ENCODE peak calls at places on chromosomes 7 and 10, in nine cellular contexts. One of them, this sample, is unnamed.

GRCh38 chr10:80412521-80412920 is 4.2 kb downstream of the PRXL2A start:
- DNase-seq in foreskin keratinocyte: no peak
- DNase-seq in epithelial cell of esophagus: no peak
- DNase-seq in astrocyte of the spinal cord: no peak
- DNase-seq in activated CD4-positive, alpha-beta memory T cell treated with anti-CD3 and anti-CD28 coated beads for 36 hours: no peak
- DNase-seq in activated T-cell treated with anti-CD3 and anti-CD28 coated beads for 1 hour: no peak
- DNase-seq in thoracic aorta: no peak
- DNase-seq in stimulated activated CD8-positive, alpha-beta memory T cell treated with anti-CD3 and anti-CD28 coated beads, Interleukin-12 subunit alpha, Interleukin-12 subunit beta, amount 100 ng/mL, for 1 hour: no peak
- DNase-seq in RPMI8226: no peak
- DNase-seq in this sample: no peak

GRCh38 chr7:157425137-157425731 is 88.4 kb downstream of the DNAJB6 start:
- DNase-seq in foreskin keratinocyte: no peak
- DNase-seq in epithelial cell of esophagus: no peak
- DNase-seq in astrocyte of the spinal cord: no peak
- DNase-seq in activated CD4-positive, alpha-beta memory T cell treated with anti-CD3 and anti-CD28 coated beads for 36 hours: no peak
- DNase-seq in activated T-cell treated with anti-CD3 and anti-CD28 coated beads for 1 hour: no peak
- DNase-seq in thoracic aorta: no peak
- DNase-seq in stimulated activated CD8-positive, alpha-beta memory T cell treated with anti-CD3 and anti-CD28 coated beads, Interleukin-12 subunit alpha, Interleukin-12 subunit beta, amount 100 ng/mL, for 1 hour: no peak
- DNase-seq in RPMI8226: no peak
- DNase-seq in this sample: no peak

GRCh38 chr7:29315302-29316270 is 121.0 kb downstream of the CHN2 start:
- DNase-seq in foreskin keratinocyte: no peak
- DNase-seq in epithelial cell of esophagus: no peak
- DNase-seq in astrocyte of the spinal cord: no peak
- DNase-seq in activated CD4-positive, alpha-beta memory T cell treated with anti-CD3 and anti-CD28 coated beads for 36 hours: no peak
- DNase-seq in activated T-cell treated with anti-CD3 and anti-CD28 coated beads for 1 hour: no peak
- DNase-seq in thoracic aorta: no peak
- DNase-seq in stimulated activated CD8-positive, alpha-beta memory T cell treated with anti-CD3 and anti-CD28 coated beads, Interleukin-12 subunit alpha, Interleukin-12 subunit beta, amount 100 ng/mL, for 1 hour: no peak
- DNase-seq in RPMI8226: no peak
- DNase-seq in this sample: no peak

GRCh38 chr7:1466524-1467271 is 7.4 kb upstream of the MICALL2 start:
- DNase-seq in foreskin keratinocyte: no peak
- DNase-seq in epithelial cell of esophagus: no peak
- DNase-seq in astrocyte of the spinal cord: peak
- DNase-seq in activated CD4-positive, alpha-beta memory T cell treated with anti-CD3 and anti-CD28 coated beads for 36 hours: no peak
- DNase-seq in activated T-cell treated with anti-CD3 and anti-CD28 coated beads for 1 hour: no peak
- DNase-seq in thoracic aorta: peak
- DNase-seq in stimulated activated CD8-positive, alpha-beta memory T cell treated with anti-CD3 and anti-CD28 coated beads, Interleukin-12 subunit alpha, Interleukin-12 subunit beta, amount 100 ng/mL, for 1 hour: no peak
- DNase-seq in RPMI8226: peak
- DNase-seq in this sample: no peak

GRCh38 chr7:57403601-57404342 is 46.2 kb upstream of the ZNF716 start:
- DNase-seq in foreskin keratinocyte: no peak
- DNase-seq in epithelial cell of esophagus: no peak
- DNase-seq in astrocyte of the spinal cord: no peak
- DNase-seq in activated CD4-positive, alpha-beta memory T cell treated with anti-CD3 and anti-CD28 coated beads for 36 hours: no peak
- DNase-seq in activated T-cell treated with anti-CD3 and anti-CD28 coated beads for 1 hour: no peak
- DNase-seq in thoracic aorta: no peak
- DNase-seq in stimulated activated CD8-positive, alpha-beta memory T cell treated with anti-CD3 and anti-CD28 coated beads, Interleukin-12 subunit alpha, Interleukin-12 subunit beta, amount 100 ng/mL, for 1 hour: no peak
- DNase-seq in RPMI8226: peak
- DNase-seq in this sample: no peak

GRCh38 chr7:17633099-17633498 is 307.2 kb downstream of the SNX13 start:
- DNase-seq in foreskin keratinocyte: no peak
- DNase-seq in epithelial cell of esophagus: peak
- DNase-seq in astrocyte of the spinal cord: peak
- DNase-seq in activated CD4-positive, alpha-beta memory T cell treated with anti-CD3 and anti-CD28 coated beads for 36 hours: no peak
- DNase-seq in activated T-cell treated with anti-CD3 and anti-CD28 coated beads for 1 hour: no peak
- DNase-seq in thoracic aorta: no peak
- DNase-seq in stimulated activated CD8-positive, alpha-beta memory T cell treated with anti-CD3 and anti-CD28 coated beads, Interleukin-12 subunit alpha, Interleukin-12 subunit beta, amount 100 ng/mL, for 1 hour: no peak
- DNase-seq in RPMI8226: no peak
- DNase-seq in this sample: peak

GRCh38 chr7:4683043-4683883 is 1.2 kb downstream of the FOXK1 start:
- DNase-seq in foreskin keratinocyte: no peak
- DNase-seq in epithelial cell of esophagus: peak
- DNase-seq in astrocyte of the spinal cord: no peak
- DNase-seq in activated CD4-positive, alpha-beta memory T cell treated with anti-CD3 and anti-CD28 coated beads for 36 hours: peak
- DNase-seq in activated T-cell treated with anti-CD3 and anti-CD28 coated beads for 1 hour: no peak
- DNase-seq in thoracic aorta: no peak
- DNase-seq in stimulated activated CD8-positive, alpha-beta memory T cell treated with anti-CD3 and anti-CD28 coated beads, Interleukin-12 subunit alpha, Interleukin-12 subunit beta, amount 100 ng/mL, for 1 hour: no peak
- DNase-seq in RPMI8226: peak
- DNase-seq in this sample: no peak

GRCh38 chr10:13395540-13395939 is 47.4 kb upstream of the SEPHS1 start:
- DNase-seq in foreskin keratinocyte: no peak
- DNase-seq in epithelial cell of esophagus: no peak
- DNase-seq in astrocyte of the spinal cord: no peak
- DNase-seq in activated CD4-positive, alpha-beta memory T cell treated with anti-CD3 and anti-CD28 coated beads for 36 hours: no peak
- DNase-seq in activated T-cell treated with anti-CD3 and anti-CD28 coated beads for 1 hour: no peak
- DNase-seq in thoracic aorta: no peak
- DNase-seq in stimulated activated CD8-positive, alpha-beta memory T cell treated with anti-CD3 and anti-CD28 coated beads, Interleukin-12 subunit alpha, Interleukin-12 subunit beta, amount 100 ng/mL, for 1 hour: no peak
- DNase-seq in RPMI8226: no peak
- DNase-seq in this sample: no peak

GRCh38 chr7:69256634-69257081 is 341.6 kb upstream of the AUTS2 start:
- DNase-seq in foreskin keratinocyte: no peak
- DNase-seq in epithelial cell of esophagus: no peak
- DNase-seq in astrocyte of the spinal cord: no peak
- DNase-seq in activated CD4-positive, alpha-beta memory T cell treated with anti-CD3 and anti-CD28 coated beads for 36 hours: no peak
- DNase-seq in activated T-cell treated with anti-CD3 and anti-CD28 coated beads for 1 hour: no peak
- DNase-seq in thoracic aorta: peak
- DNase-seq in stimulated activated CD8-positive, alpha-beta memory T cell treated with anti-CD3 and anti-CD28 coated beads, Interleukin-12 subunit alpha, Interleukin-12 subunit beta, amount 100 ng/mL, for 1 hour: no peak
- DNase-seq in RPMI8226: peak
- DNase-seq in this sample: no peak

GRCh38 chr10:62327897-62328296 is 46.3 kb upstream of the ZNF365 start:
- DNase-seq in foreskin keratinocyte: no peak
- DNase-seq in epithelial cell of esophagus: no peak
- DNase-seq in astrocyte of the spinal cord: no peak
- DNase-seq in activated CD4-positive, alpha-beta memory T cell treated with anti-CD3 and anti-CD28 coated beads for 36 hours: no peak
- DNase-seq in activated T-cell treated with anti-CD3 and anti-CD28 coated beads for 1 hour: no peak
- DNase-seq in thoracic aorta: no peak
- DNase-seq in stimulated activated CD8-positive, alpha-beta memory T cell treated with anti-CD3 and anti-CD28 coated beads, Interleukin-12 subunit alpha, Interleukin-12 subunit beta, amount 100 ng/mL, for 1 hour: no peak
- DNase-seq in RPMI8226: no peak
- DNase-seq in this sample: no peak

GRCh38 chr7:107164092-107164491 is 4.7 kb upstream of the HBP1 start:
- DNase-seq in foreskin keratinocyte: no peak
- DNase-seq in epithelial cell of esophagus: no peak
- DNase-seq in astrocyte of the spinal cord: no peak
- DNase-seq in activated CD4-positive, alpha-beta memory T cell treated with anti-CD3 and anti-CD28 coated beads for 36 hours: no peak
- DNase-seq in activated T-cell treated with anti-CD3 and anti-CD28 coated beads for 1 hour: no peak
- DNase-seq in thoracic aorta: no peak
- DNase-seq in stimulated activated CD8-positive, alpha-beta memory T cell treated with anti-CD3 and anti-CD28 coated beads, Interleukin-12 subunit alpha, Interleukin-12 subunit beta, amount 100 ng/mL, for 1 hour: no peak
- DNase-seq in RPMI8226: no peak
- DNase-seq in this sample: no peak

GRCh38 chr7:158120751-158121150 is 466.9 kb downstream of the PTPRN2 start:
- DNase-seq in foreskin keratinocyte: no peak
- DNase-seq in epithelial cell of esophagus: no peak
- DNase-seq in astrocyte of the spinal cord: no peak
- DNase-seq in activated CD4-positive, alpha-beta memory T cell treated with anti-CD3 and anti-CD28 coated beads for 36 hours: no peak
- DNase-seq in activated T-cell treated with anti-CD3 and anti-CD28 coated beads for 1 hour: no peak
- DNase-seq in thoracic aorta: no peak
- DNase-seq in stimulated activated CD8-positive, alpha-beta memory T cell treated with anti-CD3 and anti-CD28 coated beads, Interleukin-12 subunit alpha, Interleukin-12 subunit beta, amount 100 ng/mL, for 1 hour: no peak
- DNase-seq in RPMI8226: no peak
- DNase-seq in this sample: no peak

GRCh38 chr7:31890198-31890597 is 180.0 kb downstream of the PDE1C start:
- DNase-seq in foreskin keratinocyte: peak
- DNase-seq in epithelial cell of esophagus: peak
- DNase-seq in astrocyte of the spinal cord: no peak
- DNase-seq in activated CD4-positive, alpha-beta memory T cell treated with anti-CD3 and anti-CD28 coated beads for 36 hours: no peak
- DNase-seq in activated T-cell treated with anti-CD3 and anti-CD28 coated beads for 1 hour: no peak
- DNase-seq in thoracic aorta: no peak
- DNase-seq in stimulated activated CD8-positive, alpha-beta memory T cell treated with anti-CD3 and anti-CD28 coated beads, Interleukin-12 subunit alpha, Interleukin-12 subunit beta, amount 100 ng/mL, for 1 hour: no peak
- DNase-seq in RPMI8226: no peak
- DNase-seq in this sample: no peak

GRCh38 chr7:64312826-64313225 is 935 bp upstream of the ZNF736 start:
- DNase-seq in foreskin keratinocyte: no peak
- DNase-seq in epithelial cell of esophagus: peak
- DNase-seq in astrocyte of the spinal cord: no peak
- DNase-seq in activated CD4-positive, alpha-beta memory T cell treated with anti-CD3 and anti-CD28 coated beads for 36 hours: peak
- DNase-seq in activated T-cell treated with anti-CD3 and anti-CD28 coated beads for 1 hour: no peak
- DNase-seq in thoracic aorta: no peak
- DNase-seq in stimulated activated CD8-positive, alpha-beta memory T cell treated with anti-CD3 and anti-CD28 coated beads, Interleukin-12 subunit alpha, Interleukin-12 subunit beta, amount 100 ng/mL, for 1 hour: no peak
- DNase-seq in RPMI8226: no peak
- DNase-seq in this sample: no peak

GRCh38 chr10:63013755-63014154 is 119.4 kb upstream of the NRBF2 start:
- DNase-seq in foreskin keratinocyte: no peak
- DNase-seq in epithelial cell of esophagus: no peak
- DNase-seq in astrocyte of the spinal cord: no peak
- DNase-seq in activated CD4-positive, alpha-beta memory T cell treated with anti-CD3 and anti-CD28 coated beads for 36 hours: no peak
- DNase-seq in activated T-cell treated with anti-CD3 and anti-CD28 coated beads for 1 hour: no peak
- DNase-seq in thoracic aorta: no peak
- DNase-seq in stimulated activated CD8-positive, alpha-beta memory T cell treated with anti-CD3 and anti-CD28 coated beads, Interleukin-12 subunit alpha, Interleukin-12 subunit beta, amount 100 ng/mL, for 1 hour: no peak
- DNase-seq in RPMI8226: no peak
- DNase-seq in this sample: no peak

GRCh38 chr10:102583435-102584417 is 60.6 kb upstream of the TRIM8 start:
- DNase-seq in foreskin keratinocyte: no peak
- DNase-seq in epithelial cell of esophagus: peak
- DNase-seq in astrocyte of the spinal cord: peak
- DNase-seq in activated CD4-positive, alpha-beta memory T cell treated with anti-CD3 and anti-CD28 coated beads for 36 hours: peak
- DNase-seq in activated T-cell treated with anti-CD3 and anti-CD28 coated beads for 1 hour: peak
- DNase-seq in thoracic aorta: peak
- DNase-seq in stimulated activated CD8-positive, alpha-beta memory T cell treated with anti-CD3 and anti-CD28 coated beads, Interleukin-12 subunit alpha, Interleukin-12 subunit beta, amount 100 ng/mL, for 1 hour: peak
- DNase-seq in RPMI8226: peak
- DNase-seq in this sample: peak

GRCh38 chr7:22442187-22442886 is 57.7 kb downstream of the STEAP1B start:
- DNase-seq in foreskin keratinocyte: no peak
- DNase-seq in epithelial cell of esophagus: no peak
- DNase-seq in astrocyte of the spinal cord: no peak
- DNase-seq in activated CD4-positive, alpha-beta memory T cell treated with anti-CD3 and anti-CD28 coated beads for 36 hours: no peak
- DNase-seq in activated T-cell treated with anti-CD3 and anti-CD28 coated beads for 1 hour: no peak
- DNase-seq in thoracic aorta: no peak
- DNase-seq in stimulated activated CD8-positive, alpha-beta memory T cell treated with anti-CD3 and anti-CD28 coated beads, Interleukin-12 subunit alpha, Interleukin-12 subunit beta, amount 100 ng/mL, for 1 hour: no peak
- DNase-seq in RPMI8226: no peak
- DNase-seq in this sample: no peak

GRCh38 chr7:18315241-18315640 is 180.3 kb upstream of the HDAC9 start:
- DNase-seq in foreskin keratinocyte: no peak
- DNase-seq in epithelial cell of esophagus: peak
- DNase-seq in astrocyte of the spinal cord: no peak
- DNase-seq in activated CD4-positive, alpha-beta memory T cell treated with anti-CD3 and anti-CD28 coated beads for 36 hours: no peak
- DNase-seq in activated T-cell treated with anti-CD3 and anti-CD28 coated beads for 1 hour: no peak
- DNase-seq in thoracic aorta: no peak
- DNase-seq in stimulated activated CD8-positive, alpha-beta memory T cell treated with anti-CD3 and anti-CD28 coated beads, Interleukin-12 subunit alpha, Interleukin-12 subunit beta, amount 100 ng/mL, for 1 hour: no peak
- DNase-seq in RPMI8226: no peak
- DNase-seq in this sample: no peak

GRCh38 chr10:78359641-78360091 is 326.0 kb downstream of the RPS24 start:
- DNase-seq in foreskin keratinocyte: no peak
- DNase-seq in epithelial cell of esophagus: no peak
- DNase-seq in astrocyte of the spinal cord: no peak
- DNase-seq in activated CD4-positive, alpha-beta memory T cell treated with anti-CD3 and anti-CD28 coated beads for 36 hours: no peak
- DNase-seq in activated T-cell treated with anti-CD3 and anti-CD28 coated beads for 1 hour: no peak
- DNase-seq in thoracic aorta: no peak
- DNase-seq in stimulated activated CD8-positive, alpha-beta memory T cell treated with anti-CD3 and anti-CD28 coated beads, Interleukin-12 subunit alpha, Interleukin-12 subunit beta, amount 100 ng/mL, for 1 hour: no peak
- DNase-seq in RPMI8226: no peak
- DNase-seq in this sample: no peak

GRCh38 chr7:151940048-151940845 is 16.0 kb upstream of the GALNTL5 start:
- DNase-seq in foreskin keratinocyte: peak
- DNase-seq in epithelial cell of esophagus: peak
- DNase-seq in astrocyte of the spinal cord: peak
- DNase-seq in activated CD4-positive, alpha-beta memory T cell treated with anti-CD3 and anti-CD28 coated beads for 36 hours: no peak
- DNase-seq in activated T-cell treated with anti-CD3 and anti-CD28 coated beads for 1 hour: no peak
- DNase-seq in thoracic aorta: no peak
- DNase-seq in stimulated activated CD8-positive, alpha-beta memory T cell treated with anti-CD3 and anti-CD28 coated beads, Interleukin-12 subunit alpha, Interleukin-12 subunit beta, amount 100 ng/mL, for 1 hour: no peak
- DNase-seq in RPMI8226: no peak
- DNase-seq in this sample: no peak

GRCh38 chr10:44925811-44926760 is 14.9 kb downstream of the TMEM72 start:
- DNase-seq in foreskin keratinocyte: no peak
- DNase-seq in epithelial cell of esophagus: no peak
- DNase-seq in astrocyte of the spinal cord: no peak
- DNase-seq in activated CD4-positive, alpha-beta memory T cell treated with anti-CD3 and anti-CD28 coated beads for 36 hours: no peak
- DNase-seq in activated T-cell treated with anti-CD3 and anti-CD28 coated beads for 1 hour: no peak
- DNase-seq in thoracic aorta: no peak
- DNase-seq in stimulated activated CD8-positive, alpha-beta memory T cell treated with anti-CD3 and anti-CD28 coated beads, Interleukin-12 subunit alpha, Interleukin-12 subunit beta, amount 100 ng/mL, for 1 hour: no peak
- DNase-seq in RPMI8226: no peak
- DNase-seq in this sample: no peak

GRCh38 chr10:110893559-110894179 is 21.9 kb downstream of the PDCD4 start:
- DNase-seq in foreskin keratinocyte: no peak
- DNase-seq in epithelial cell of esophagus: peak
- DNase-seq in astrocyte of the spinal cord: peak
- DNase-seq in activated CD4-positive, alpha-beta memory T cell treated with anti-CD3 and anti-CD28 coated beads for 36 hours: no peak
- DNase-seq in activated T-cell treated with anti-CD3 and anti-CD28 coated beads for 1 hour: no peak
- DNase-seq in thoracic aorta: no peak
- DNase-seq in stimulated activated CD8-positive, alpha-beta memory T cell treated with anti-CD3 and anti-CD28 coated beads, Interleukin-12 subunit alpha, Interleukin-12 subunit beta, amount 100 ng/mL, for 1 hour: no peak
- DNase-seq in RPMI8226: peak
- DNase-seq in this sample: peak

GRCh38 chr10:98058311-98058710 is 27.9 kb upstream of the CRTAC1 start:
- DNase-seq in foreskin keratinocyte: no peak
- DNase-seq in epithelial cell of esophagus: no peak
- DNase-seq in astrocyte of the spinal cord: no peak
- DNase-seq in activated CD4-positive, alpha-beta memory T cell treated with anti-CD3 and anti-CD28 coated beads for 36 hours: no peak
- DNase-seq in activated T-cell treated with anti-CD3 and anti-CD28 coated beads for 1 hour: no peak
- DNase-seq in thoracic aorta: no peak
- DNase-seq in stimulated activated CD8-positive, alpha-beta memory T cell treated with anti-CD3 and anti-CD28 coated beads, Interleukin-12 subunit alpha, Interleukin-12 subunit beta, amount 100 ng/mL, for 1 hour: no peak
- DNase-seq in RPMI8226: no peak
- DNase-seq in this sample: no peak

GRCh38 chr7:47069385-47070076 is 512.4 kb downstream of the TNS3 start:
- DNase-seq in foreskin keratinocyte: no peak
- DNase-seq in epithelial cell of esophagus: no peak
- DNase-seq in astrocyte of the spinal cord: no peak
- DNase-seq in activated CD4-positive, alpha-beta memory T cell treated with anti-CD3 and anti-CD28 coated beads for 36 hours: no peak
- DNase-seq in activated T-cell treated with anti-CD3 and anti-CD28 coated beads for 1 hour: no peak
- DNase-seq in thoracic aorta: no peak
- DNase-seq in stimulated activated CD8-positive, alpha-beta memory T cell treated with anti-CD3 and anti-CD28 coated beads, Interleukin-12 subunit alpha, Interleukin-12 subunit beta, amount 100 ng/mL, for 1 hour: no peak
- DNase-seq in RPMI8226: no peak
- DNase-seq in this sample: no peak

GRCh38 chr7:93889261-93889660 is 1.3 kb downstream of the TFPI2 start:
- DNase-seq in foreskin keratinocyte: peak
- DNase-seq in epithelial cell of esophagus: peak
- DNase-seq in astrocyte of the spinal cord: peak
- DNase-seq in activated CD4-positive, alpha-beta memory T cell treated with anti-CD3 and anti-CD28 coated beads for 36 hours: no peak
- DNase-seq in activated T-cell treated with anti-CD3 and anti-CD28 coated beads for 1 hour: no peak
- DNase-seq in thoracic aorta: no peak
- DNase-seq in stimulated activated CD8-positive, alpha-beta memory T cell treated with anti-CD3 and anti-CD28 coated beads, Interleukin-12 subunit alpha, Interleukin-12 subunit beta, amount 100 ng/mL, for 1 hour: no peak
- DNase-seq in RPMI8226: no peak
- DNase-seq in this sample: peak

GRCh38 chr10:74006269-74006668 is 8.4 kb downstream of the VCL start:
- DNase-seq in foreskin keratinocyte: no peak
- DNase-seq in epithelial cell of esophagus: no peak
- DNase-seq in astrocyte of the spinal cord: no peak
- DNase-seq in activated CD4-positive, alpha-beta memory T cell treated with anti-CD3 and anti-CD28 coated beads for 36 hours: no peak
- DNase-seq in activated T-cell treated with anti-CD3 and anti-CD28 coated beads for 1 hour: no peak
- DNase-seq in thoracic aorta: no peak
- DNase-seq in stimulated activated CD8-positive, alpha-beta memory T cell treated with anti-CD3 and anti-CD28 coated beads, Interleukin-12 subunit alpha, Interleukin-12 subunit beta, amount 100 ng/mL, for 1 hour: no peak
- DNase-seq in RPMI8226: no peak
- DNase-seq in this sample: no peak

GRCh38 chr7:5704534-5704922 is 76.9 kb downstream of the RNF216 start:
- DNase-seq in foreskin keratinocyte: no peak
- DNase-seq in epithelial cell of esophagus: peak
- DNase-seq in astrocyte of the spinal cord: peak
- DNase-seq in activated CD4-positive, alpha-beta memory T cell treated with anti-CD3 and anti-CD28 coated beads for 36 hours: peak
- DNase-seq in activated T-cell treated with anti-CD3 and anti-CD28 coated beads for 1 hour: peak
- DNase-seq in thoracic aorta: no peak
- DNase-seq in stimulated activated CD8-positive, alpha-beta memory T cell treated with anti-CD3 and anti-CD28 coated beads, Interleukin-12 subunit alpha, Interleukin-12 subunit beta, amount 100 ng/mL, for 1 hour: peak
- DNase-seq in RPMI8226: peak
- DNase-seq in this sample: peak

GRCh38 chr10:43055991-43056567 is 20.8 kb upstream of the RET start:
- DNase-seq in foreskin keratinocyte: no peak
- DNase-seq in epithelial cell of esophagus: no peak
- DNase-seq in astrocyte of the spinal cord: no peak
- DNase-seq in activated CD4-positive, alpha-beta memory T cell treated with anti-CD3 and anti-CD28 coated beads for 36 hours: peak
- DNase-seq in activated T-cell treated with anti-CD3 and anti-CD28 coated beads for 1 hour: no peak
- DNase-seq in thoracic aorta: no peak
- DNase-seq in stimulated activated CD8-positive, alpha-beta memory T cell treated with anti-CD3 and anti-CD28 coated beads, Interleukin-12 subunit alpha, Interleukin-12 subunit beta, amount 100 ng/mL, for 1 hour: no peak
- DNase-seq in RPMI8226: no peak
- DNase-seq in this sample: no peak

GRCh38 chr10:95335933-95336699 is 45.3 kb upstream of the PDLIM1 start:
- DNase-seq in foreskin keratinocyte: no peak
- DNase-seq in epithelial cell of esophagus: no peak
- DNase-seq in astrocyte of the spinal cord: no peak
- DNase-seq in activated CD4-positive, alpha-beta memory T cell treated with anti-CD3 and anti-CD28 coated beads for 36 hours: no peak
- DNase-seq in activated T-cell treated with anti-CD3 and anti-CD28 coated beads for 1 hour: no peak
- DNase-seq in thoracic aorta: no peak
- DNase-seq in stimulated activated CD8-positive, alpha-beta memory T cell treated with anti-CD3 and anti-CD28 coated beads, Interleukin-12 subunit alpha, Interleukin-12 subunit beta, amount 100 ng/mL, for 1 hour: no peak
- DNase-seq in RPMI8226: no peak
- DNase-seq in this sample: no peak

GRCh38 chr7:102196028-102196427 is 90.6 kb upstream of the SH2B2 start:
- DNase-seq in foreskin keratinocyte: no peak
- DNase-seq in epithelial cell of esophagus: no peak
- DNase-seq in astrocyte of the spinal cord: no peak
- DNase-seq in activated CD4-positive, alpha-beta memory T cell treated with anti-CD3 and anti-CD28 coated beads for 36 hours: no peak
- DNase-seq in activated T-cell treated with anti-CD3 and anti-CD28 coated beads for 1 hour: no peak
- DNase-seq in thoracic aorta: no peak
- DNase-seq in stimulated activated CD8-positive, alpha-beta memory T cell treated with anti-CD3 and anti-CD28 coated beads, Interleukin-12 subunit alpha, Interleukin-12 subunit beta, amount 100 ng/mL, for 1 hour: no peak
- DNase-seq in RPMI8226: no peak
- DNase-seq in this sample: no peak

GRCh38 chr7:98116656-98117461 is 10.2 kb downstream of the LMTK2 start:
- DNase-seq in foreskin keratinocyte: no peak
- DNase-seq in epithelial cell of esophagus: peak
- DNase-seq in astrocyte of the spinal cord: peak
- DNase-seq in activated CD4-positive, alpha-beta memory T cell treated with anti-CD3 and anti-CD28 coated beads for 36 hours: no peak
- DNase-seq in activated T-cell treated with anti-CD3 and anti-CD28 coated beads for 1 hour: no peak
- DNase-seq in thoracic aorta: no peak
- DNase-seq in stimulated activated CD8-positive, alpha-beta memory T cell treated with anti-CD3 and anti-CD28 coated beads, Interleukin-12 subunit alpha, Interleukin-12 subunit beta, amount 100 ng/mL, for 1 hour: no peak
- DNase-seq in RPMI8226: no peak
- DNase-seq in this sample: peak

This sample was measured in kidney glomerular epithelial cell.